ENCODE peak calls at places on chromosomes 16 and 17, in nine cellular contexts. J, D, I, O, U, Z, R, H and N are unnamed samples.

GRCh38 chr16:87391324-87391949 is 699 bp upstream of the MAP1LC3B start:
- DNase-seq in J (no peak), D (no peak), I (peak; percentile 17), O (no peak), U (peak; percentile 43), Z (peak; percentile 24), R (no peak), H (peak; percentile 85), N (peak; percentile 35)

GRCh38 chr17:81740395-81740961 is 28.4 kb downstream of the SLC25A10 start:
- DNase-seq in J (no peak), D (no peak), I (no peak), O (no peak), U (no peak), Z (no peak), R (no peak), H (no peak), N (no peak)

GRCh38 chr16:65975049-65975708 is 391.3 kb upstream of the CDH5 start:
- DNase-seq in J (no peak), D (no peak), I (no peak), O (no peak), U (no peak), Z (peak; percentile 19), R (no peak), H (no peak), N (no peak)

GRCh38 chr16:85834741-85835140 is 35.2 kb downstream of the COX4I1 start:
- DNase-seq in J (no peak), D (no peak), I (no peak), O (no peak), U (no peak), Z (no peak), R (no peak), H (no peak), N (no peak)

GRCh38 chr16:30369091-30369937 is 980 bp downstream of the TBC1D10B start:
- DNase-seq in J (no peak), D (no peak), I (no peak), O (no peak), U (no peak), Z (no peak), R (no peak), H (no peak), N (no peak)

GRCh38 chr16:3305109-3306068 is at the start of the genes TIGD7 and ZNF75A:
- DNase-seq in J (peak; percentile 74), D (peak; percentile 56), I (peak; percentile 91), O (peak; percentile 67), U (peak; percentile 88), Z (peak; percentile 84), R (no peak), H (peak; percentile 92), N (peak; percentile 61)

GRCh38 chr16:10113248-10113647 is 69.0 kb downstream of the GRIN2A start:
- DNase-seq in J (no peak), D (no peak), I (no peak), O (no peak), U (no peak), Z (no peak), R (no peak), H (no peak), N (no peak)

GRCh38 chr16:88358033-88358481 is 24.7 kb upstream of the ZNF469 start:
- DNase-seq in J (no peak), D (no peak), I (no peak), O (no peak), U (no peak), Z (no peak), R (no peak), H (peak; percentile 16), N (no peak)

GRCh38 chr16:368388-369158 is 1.8 kb downstream of the MRPL28 start:
- DNase-seq in J (no peak), D (no peak), I (no peak), O (no peak), U (no peak), Z (no peak), R (no peak), H (no peak), N (no peak)

GRCh38 chr16:17125671-17126070 is 345.1 kb downstream of the XYLT1 start:
- DNase-seq in J (no peak), D (no peak), I (no peak), O (no peak), U (no peak), Z (no peak), R (no peak), H (no peak), N (no peak)

GRCh38 chr17:61429274-61429673 is 22.9 kb upstream of the TBX4 start:
- DNase-seq in J (no peak), D (no peak), I (no peak), O (no peak), U (no peak), Z (no peak), R (no peak), H (no peak), N (no peak)

GRCh38 chr16:84953051-84953746 is 58.1 kb downstream of the ZDHHC7 start:
- DNase-seq in J (no peak), D (no peak), I (no peak), O (no peak), U (no peak), Z (no peak), R (no peak), H (no peak), N (no peak)

GRCh38 chr17:29181226-29181625 is 1.0 kb upstream of the MYO18A start:
- DNase-seq in J (no peak), D (no peak), I (no peak), O (no peak), U (no peak), Z (no peak), R (no peak), H (no peak), N (no peak)

GRCh38 chr17:14427914-14428639 is 127.2 kb downstream of the HS3ST3B1 start:
- DNase-seq in J (no peak), D (no peak), I (no peak), O (peak; percentile 20), U (no peak), Z (peak; percentile 78), R (no peak), H (no peak), N (no peak)

GRCh38 chr16:3004781-3005284 is 7.9 kb upstream of the CLDN9 start:
- DNase-seq in J (no peak), D (no peak), I (peak; percentile 58), O (no peak), U (no peak), Z (no peak), R (no peak), H (no peak), N (no peak)

GRCh38 chr16:31568577-31569359 is 41.1 kb downstream of the AHSP start:
- DNase-seq in J (no peak), D (no peak), I (no peak), O (no peak), U (no peak), Z (peak; percentile 34), R (no peak), H (peak; percentile 40), N (no peak)

GRCh38 chr17:61662771-61663170 is 71.8 kb upstream of the NACA2 start:
- DNase-seq in J (no peak), D (no peak), I (no peak), O (no peak), U (no peak), Z (no peak), R (no peak), H (no peak), N (no peak)

GRCh38 chr16:89909777-89910716 is 8.6 kb upstream of the MC1R start:
- DNase-seq in J (peak; percentile 56), D (peak; percentile 59), I (peak; percentile 14), O (peak; percentile 24), U (peak; percentile 74), Z (peak; percentile 75), R (peak; percentile 41), H (peak; percentile 87), N (peak; percentile 48)